ENCODE peak calls at places on chromosomes 13 and 19, in seven cellular contexts. One of them, this sample, is unnamed.

GRCh38 chr13:84605927-84606326 is 723.7 kb upstream of the SLITRK1 start:
- DNase-seq in HFFc6: no peak
- DNase-seq in mesothelial cell of epicardium: no peak
- DNase-seq in MV-4-11: no peak
- DNase-seq in RWPE1: no peak
- DNase-seq in head of caudate nucleus: no peak
- DNase-seq in body of pancreas: no peak
- DNase-seq in this sample: no peak

GRCh38 chr13:35157143-35157755 is 215.2 kb downstream of the NBEA start:
- DNase-seq in HFFc6: peak
- DNase-seq in mesothelial cell of epicardium: peak
- DNase-seq in MV-4-11: peak
- DNase-seq in RWPE1: peak
- DNase-seq in head of caudate nucleus: no peak
- DNase-seq in body of pancreas: peak
- DNase-seq in this sample: peak

GRCh38 chr13:73702419-73703071 is 431.7 kb downstream of the KLF12 start:
- DNase-seq in HFFc6: no peak
- DNase-seq in mesothelial cell of epicardium: no peak
- DNase-seq in MV-4-11: no peak
- DNase-seq in RWPE1: peak
- DNase-seq in head of caudate nucleus: no peak
- DNase-seq in body of pancreas: no peak
- DNase-seq in this sample: no peak

GRCh38 chr19:57317503-57317902 is 2.8 kb upstream of the ZNF543 start:
- DNase-seq in HFFc6: no peak
- DNase-seq in mesothelial cell of epicardium: no peak
- DNase-seq in MV-4-11: no peak
- DNase-seq in RWPE1: no peak
- DNase-seq in head of caudate nucleus: peak
- DNase-seq in body of pancreas: no peak
- DNase-seq in this sample: no peak

GRCh38 chr19:39196860-39197562 is at the start of gene NCCRP1:
- DNase-seq in HFFc6: no peak
- DNase-seq in mesothelial cell of epicardium: no peak
- DNase-seq in MV-4-11: no peak
- DNase-seq in RWPE1: no peak
- DNase-seq in head of caudate nucleus: no peak
- DNase-seq in body of pancreas: no peak
- DNase-seq in this sample: no peak

GRCh38 chr13:113421673-113422270 is 31.5 kb downstream of the ADPRHL1 start:
- DNase-seq in HFFc6: no peak
- DNase-seq in mesothelial cell of epicardium: no peak
- DNase-seq in MV-4-11: no peak
- DNase-seq in RWPE1: no peak
- DNase-seq in head of caudate nucleus: no peak
- DNase-seq in body of pancreas: no peak
- DNase-seq in this sample: no peak

GRCh38 chr13:81142306-81142999 is 801.5 kb upstream of the SPRY2 start:
- DNase-seq in HFFc6: no peak
- DNase-seq in mesothelial cell of epicardium: no peak
- DNase-seq in MV-4-11: no peak
- DNase-seq in RWPE1: no peak
- DNase-seq in head of caudate nucleus: no peak
- DNase-seq in body of pancreas: no peak
- DNase-seq in this sample: peak

GRCh38 chr19:2574971-2575630 is 99.2 kb downstream of the GADD45B start:
- DNase-seq in HFFc6: no peak
- DNase-seq in mesothelial cell of epicardium: peak
- DNase-seq in MV-4-11: no peak
- DNase-seq in RWPE1: no peak
- DNase-seq in head of caudate nucleus: no peak
- DNase-seq in body of pancreas: no peak
- DNase-seq in this sample: no peak

GRCh38 chr19:5578094-5578846 is 10.5 kb upstream of the TINCR start:
- DNase-seq in HFFc6: peak
- DNase-seq in mesothelial cell of epicardium: peak
- DNase-seq in MV-4-11: peak
- DNase-seq in RWPE1: peak
- DNase-seq in head of caudate nucleus: peak
- DNase-seq in body of pancreas: peak
- DNase-seq in this sample: peak

GRCh38 chr13:102580552-102581169 is 16.1 kb upstream of the TPP2 start:
- DNase-seq in HFFc6: peak
- DNase-seq in mesothelial cell of epicardium: no peak
- DNase-seq in MV-4-11: peak
- DNase-seq in RWPE1: peak
- DNase-seq in head of caudate nucleus: no peak
- DNase-seq in body of pancreas: peak
- DNase-seq in this sample: peak

GRCh38 chr19:33421368-33421767 is 47.9 kb downstream of the CEBPG start:
- DNase-seq in HFFc6: no peak
- DNase-seq in mesothelial cell of epicardium: no peak
- DNase-seq in MV-4-11: no peak
- DNase-seq in RWPE1: no peak
- DNase-seq in head of caudate nucleus: no peak
- DNase-seq in body of pancreas: no peak
- DNase-seq in this sample: no peak

GRCh38 chr19:29216021-29216420 is 3.1 kb upstream of the UQCRFS1 start:
- DNase-seq in HFFc6: no peak
- DNase-seq in mesothelial cell of epicardium: no peak
- DNase-seq in MV-4-11: no peak
- DNase-seq in RWPE1: no peak
- DNase-seq in head of caudate nucleus: no peak
- DNase-seq in body of pancreas: no peak
- DNase-seq in this sample: no peak

GRCh38 chr13:35892837-35893814 is 238.1 kb downstream of the DCLK1 start:
- DNase-seq in HFFc6: no peak
- DNase-seq in mesothelial cell of epicardium: no peak
- DNase-seq in MV-4-11: no peak
- DNase-seq in RWPE1: no peak
- DNase-seq in head of caudate nucleus: no peak
- DNase-seq in body of pancreas: no peak
- DNase-seq in this sample: no peak

GRCh38 chr19:7533281-7533819 is 2.2 kb upstream of the PNPLA6 start:
- DNase-seq in HFFc6: peak
- DNase-seq in mesothelial cell of epicardium: no peak
- DNase-seq in MV-4-11: no peak
- DNase-seq in RWPE1: no peak
- DNase-seq in head of caudate nucleus: no peak
- DNase-seq in body of pancreas: peak
- DNase-seq in this sample: no peak

GRCh38 chr13:33207616-33207964 is 78.0 kb downstream of the STARD13 start:
- DNase-seq in HFFc6: peak
- DNase-seq in mesothelial cell of epicardium: no peak
- DNase-seq in MV-4-11: peak
- DNase-seq in RWPE1: peak
- DNase-seq in head of caudate nucleus: no peak
- DNase-seq in body of pancreas: peak
- DNase-seq in this sample: no peak

GRCh38 chr13:58955546-58956385 is 1208.0 kb downstream of the DIAPH3 start:
- DNase-seq in HFFc6: no peak
- DNase-seq in mesothelial cell of epicardium: no peak
- DNase-seq in MV-4-11: peak
- DNase-seq in RWPE1: no peak
- DNase-seq in head of caudate nucleus: no peak
- DNase-seq in body of pancreas: no peak
- DNase-seq in this sample: no peak

GRCh38 chr13:39767791-39768564 is 112.5 kb downstream of the COG6 start:
- DNase-seq in HFFc6: no peak
- DNase-seq in mesothelial cell of epicardium: no peak
- DNase-seq in MV-4-11: no peak
- DNase-seq in RWPE1: no peak
- DNase-seq in head of caudate nucleus: peak
- DNase-seq in body of pancreas: no peak
- DNase-seq in this sample: no peak

GRCh38 chr13:40387775-40388174 is 278.7 kb downstream of the FOXO1 start:
- DNase-seq in HFFc6: no peak
- DNase-seq in mesothelial cell of epicardium: no peak
- DNase-seq in MV-4-11: no peak
- DNase-seq in RWPE1: no peak
- DNase-seq in head of caudate nucleus: no peak
- DNase-seq in body of pancreas: no peak
- DNase-seq in this sample: no peak

GRCh38 chr19:33194884-33195710 is 967 bp downstream of the LRP3 start:
- DNase-seq in HFFc6: peak
- DNase-seq in mesothelial cell of epicardium: peak
- DNase-seq in MV-4-11: no peak
- DNase-seq in RWPE1: no peak
- DNase-seq in head of caudate nucleus: no peak
- DNase-seq in body of pancreas: peak
- DNase-seq in this sample: no peak